ENCODE peak calls at places on chromosomes 3 and 15, in nine cellular contexts. L is tibial artery, O is GM12864, D is brain microvascular endothelial cell, B is sigmoid colon, F is K562, I is RWPE2, P is fibroblast of the aortic adventitia, A is A549. T is an unnamed sample.

GRCh38 chr15:45863881-45864580 is 229.2 kb downstream of the SQOR start:
- DNase-seq in L (no peak), O (no peak), D (no peak), B (no peak), F (no peak), I (no peak), P (no peak), A (no peak), T (no peak)

GRCh38 chr3:50442940-50443579 is 60.4 kb downstream of the CACNA2D2 start:
- DNase-seq in L (no peak), O (no peak), D (no peak), B (no peak), F (no peak), I (no peak), P (no peak), A (no peak), T (no peak)

GRCh38 chr3:127406309-127407025 is 118.6 kb upstream of the PRR20G start:
- DNase-seq in L (no peak), O (no peak), D (no peak), B (peak), F (peak), I (peak), P (no peak), A (peak), T (no peak)

GRCh38 chr3:71247221-71247947 is 336.1 kb downstream of the FOXP1 start:
- DNase-seq in L (no peak), O (no peak), D (peak), B (no peak), F (peak), I (no peak), P (peak), A (peak), T (no peak)

GRCh38 chr3:111694471-111694870 is 99.3 kb upstream of the ZBED2 start:
- DNase-seq in L (no peak), O (no peak), D (no peak), B (no peak), F (no peak), I (no peak), P (no peak), A (no peak), T (no peak)

GRCh38 chr3:50627407-50628051 is 10.6 kb downstream of the MAPKAPK3 start:
- DNase-seq in L (no peak), O (no peak), D (peak), B (no peak), F (no peak), I (peak), P (peak), A (peak), T (no peak)

GRCh38 chr3:172007065-172007370 is 32.4 kb upstream of the FNDC3B start:
- DNase-seq in L (no peak), O (no peak), D (no peak), B (no peak), F (no peak), I (no peak), P (no peak), A (no peak), T (no peak)

GRCh38 chr3:193795062-193795690 is 202.2 kb downstream of the OPA1 start:
- DNase-seq in L (no peak), O (no peak), D (no peak), B (no peak), F (no peak), I (no peak), P (no peak), A (no peak), T (no peak)

GRCh38 chr3:193499801-193500485 is 54.8 kb downstream of the ATP13A4 start:
- DNase-seq in L (no peak), O (no peak), D (no peak), B (no peak), F (no peak), I (no peak), P (no peak), A (no peak), T (no peak)

GRCh38 chr3:33717616-33717865 is 513 bp downstream of the CLASP2 start:
- DNase-seq in L (no peak), O (no peak), D (peak), B (peak), F (peak), I (peak), P (peak), A (peak), T (peak)

GRCh38 chr15:60369696-60370095 is 28.1 kb downstream of the ANXA2 start:
- DNase-seq in L (no peak), O (no peak), D (no peak), B (no peak), F (no peak), I (no peak), P (no peak), A (no peak), T (no peak)

GRCh38 chr3:60081381-60082095 is 1031.7 kb upstream of the CFAP20DC start:
- DNase-seq in L (no peak), O (no peak), D (no peak), B (no peak), F (no peak), I (no peak), P (no peak), A (no peak), T (no peak)
- H3K4me3 ChIP-seq in L (no peak), O (no peak), D (no peak), B (no peak), F (no peak), I (no peak), P (no peak), A (no peak), T (no peak)

GRCh38 chr3:105513886-105514285 is 147.2 kb downstream of the ALCAM start:
- DNase-seq in L (no peak), O (no peak), D (no peak), B (no peak), F (no peak), I (no peak), P (no peak), A (no peak), T (no peak)

GRCh38 chr3:105513042-105513441 is 146.3 kb downstream of the ALCAM start:
- DNase-seq in L (no peak), O (no peak), D (peak), B (no peak), F (no peak), I (no peak), P (peak), A (no peak), T (no peak)

GRCh38 chr3:105518806-105519418 is 152.2 kb downstream of the ALCAM start:
- DNase-seq in L (no peak), O (peak), D (peak), B (no peak), F (peak), I (no peak), P (peak), A (peak), T (no peak)

GRCh38 chr3:105518201-105518600 is 151.5 kb downstream of the ALCAM start:
- DNase-seq in L (no peak), O (no peak), D (no peak), B (no peak), F (no peak), I (no peak), P (no peak), A (no peak), T (no peak)

DNA sequence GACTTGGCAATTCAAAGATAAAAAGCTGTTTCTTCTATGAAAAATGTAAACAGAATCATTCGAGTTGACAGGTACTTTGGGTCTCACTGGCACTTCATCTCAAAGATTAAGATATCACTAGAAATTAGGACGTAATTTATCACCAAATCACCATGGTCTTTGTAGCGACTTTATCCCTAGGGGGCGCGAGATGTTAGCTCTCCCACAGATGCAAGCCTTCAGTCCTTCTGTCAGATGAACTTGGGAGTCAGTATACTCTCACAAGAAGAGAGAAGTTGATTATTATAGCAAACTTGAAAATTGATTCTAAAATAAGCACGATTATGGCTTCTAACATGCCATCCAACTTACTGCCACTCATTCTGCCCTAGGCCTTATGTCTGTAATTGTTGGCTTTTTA is 150.3 kb downstream of the ALCAM start:
- DNase-seq in L (no peak), O (no peak), D (no peak), B (no peak), F (no peak), I (no peak), P (no peak), A (no peak), T (no peak)
- TF ChIP-seq CTCF in L (no peak), O (no peak), D (peak), B (no peak), F (peak), I (no peak), P (no peak), A (no peak), T (peak)

GRCh38 chr3:183485093-183485492 is 56.7 kb upstream of the MCF2L2 start:
- DNase-seq in L (no peak), O (no peak), D (no peak), B (no peak), F (no peak), I (no peak), P (no peak), A (no peak), T (no peak)
- H3K4me3 ChIP-seq in L (no peak), O (no peak), D (no peak), B (no peak), F (no peak), I (no peak), P (no peak), A (no peak), T (no peak)

DNA sequence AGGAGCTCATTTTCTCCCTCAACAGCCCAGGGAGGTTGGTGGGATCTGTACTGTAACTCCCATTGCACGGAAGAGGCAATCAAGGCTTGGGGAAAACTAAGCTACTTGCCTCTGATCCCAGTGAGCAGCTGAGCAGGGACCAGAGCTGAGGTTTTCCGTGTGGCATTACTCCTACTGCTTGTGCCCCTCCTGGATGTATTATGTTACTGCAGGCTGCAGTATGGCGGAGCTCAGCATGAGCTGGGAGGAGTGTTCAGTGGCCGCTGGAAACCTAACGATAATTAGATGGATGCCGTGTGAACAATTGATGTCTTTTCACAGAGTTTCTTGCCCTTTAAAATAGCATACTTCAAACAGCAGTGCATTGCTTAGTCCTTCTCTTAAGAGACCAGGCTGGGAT is 2.0 kb upstream of the TPRG1 start:
- DNase-seq in L (no peak), O (no peak), D (no peak), B (no peak), F (no peak), I (no peak), P (no peak), A (no peak), T (no peak)
- TF ChIP-seq CTCF in L (no peak), O (peak), D (peak), B (no peak), F (no peak), I (no peak), P (no peak), A (no peak), T (no peak)

GRCh38 chr3:101941253-101942039 is 92.1 kb downstream of the NFKBIZ start:
- DNase-seq in L (no peak), O (no peak), D (no peak), B (no peak), F (no peak), I (no peak), P (peak), A (no peak), T (no peak)
- H3K4me3 ChIP-seq in L (no peak), O (no peak), D (no peak), B (no peak), F (no peak), I (no peak), P (no peak), A (no peak), T (peak)

GRCh38 chr3:23945903-23946751 is 1.0 kb downstream of the NR1D2 start:
- DNase-seq in L (peak), O (peak), D (peak), B (peak), F (peak), I (peak), P (peak), A (peak), T (no peak)
- TF ChIP-seq CTCF in L (no peak), O (no peak), D (no peak), B (no peak), F (no peak), I (no peak), P (no peak), A (no peak), T (no peak)

GRCh38 chr3:157530637-157531300 is 27.6 kb upstream of the VEPH1 start:
- DNase-seq in L (no peak), O (no peak), D (peak), B (no peak), F (no peak), I (no peak), P (peak), A (no peak), T (no peak)

GRCh38 chr3:157533298-157533870 is 30.2 kb upstream of the VEPH1 start:
- DNase-seq in L (no peak), O (no peak), D (peak), B (no peak), F (no peak), I (no peak), P (peak), A (no peak), T (no peak)

GRCh38 chr3:157531301-157531660 is 28.1 kb upstream of the VEPH1 start:
- DNase-seq in L (no peak), O (no peak), D (no peak), B (no peak), F (no peak), I (no peak), P (peak), A (no peak), T (no peak)

GRCh38 chr3:157532529-157533297 is 29.5 kb upstream of the VEPH1 start:
- DNase-seq in L (no peak), O (no peak), D (peak), B (no peak), F (peak), I (no peak), P (peak), A (peak), T (peak)

DNA sequence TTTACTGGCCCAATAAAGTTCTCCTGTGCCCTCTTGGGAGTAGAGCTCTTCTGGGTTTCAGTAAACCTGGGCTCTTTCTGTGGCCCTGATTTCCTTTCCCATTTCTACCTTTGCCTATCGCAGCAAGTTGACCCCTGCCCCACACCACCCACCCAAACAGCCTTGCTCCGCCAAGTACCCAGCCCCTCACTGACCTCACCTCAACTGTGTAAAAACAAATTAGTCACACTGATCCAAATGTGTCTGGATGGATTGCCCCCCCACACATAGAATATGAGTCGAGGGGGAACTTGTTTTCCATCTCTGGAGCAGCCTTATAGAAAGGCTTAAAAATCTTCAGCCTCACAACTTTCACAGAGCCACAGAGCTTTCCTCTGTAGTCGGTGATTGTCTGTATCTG is 28.6 kb upstream of the VEPH1 start:
- DNase-seq in L (no peak), O (no peak), D (no peak), B (no peak), F (no peak), I (no peak), P (no peak), A (no peak), T (no peak)
- H3K4me3 ChIP-seq in L (no peak), O (no peak), D (peak), B (no peak), F (no peak), I (no peak), P (peak), A (no peak), T (no peak)